ENCODE peak calls at places on chromosome 17, in five cellular contexts. L is SJSA1, F is hepatocyte, V is GM23338, B is IMR-90. S is an unnamed sample. For H3K27me3 and H3K4me1, the result is how much of the 10 kb centered on the place peaks cover.

GRCh38 chr17:46003907-46004748 is 5.1 kb downstream of the STH start:
- DNase-seq in V (no peak), B (peak), L (no peak), F (peak), S (no peak)

GRCh38 chr17:31918701-31919128 is 17.2 kb upstream of the UTP6 start:
- DNase-seq in L (peak), B (peak), F (no peak), V (no peak), S (peak)

GRCh38 chr17:50892101-50892776 is 26.1 kb upstream of the TOB1 start:
- DNase-seq in L (no peak), B (no peak), V (no peak), F (no peak), S (no peak)

GRCh38 chr17:33509331-33509730 is 216.2 kb upstream of the ASIC2 start:
- DNase-seq in B (no peak), L (no peak), F (no peak), V (no peak), S (no peak)

GRCh38 chr17:49570540-49571242 is 5.0 kb upstream of the NXPH3 start:
- DNase-seq in F (no peak), B (no peak), V (no peak), L (no peak), S (no peak)

GRCh38 chr17:42071810-42072209 is 21.4 kb upstream of the C17orf113 start:
- DNase-seq in B (no peak), L (no peak), F (no peak), V (no peak), S (no peak)

GRCh38 chr17:83079766-83080616 is 582 bp downstream of the METRNL start:
- DNase-seq in B (no peak), F (peak), V (no peak), L (no peak), S (no peak)

GRCh38 chr17:68707032-68707431 is 105.9 kb upstream of the FAM20A start:
- DNase-seq in V (peak), L (no peak), F (peak), B (peak), S (no peak)

GRCh38 chr17:14318109-14318905 is 17.4 kb downstream of the HS3ST3B1 start:
- DNase-seq in V (no peak), L (no peak), B (no peak), F (no peak), S (no peak)

GRCh38 chr17:55348749-55349354 is 72.8 kb downstream of the MMD start:
- DNase-seq in V (peak), F (peak), L (peak), B (peak), S (no peak)

GRCh38 chr17:49913226-49914095 is 55.5 kb upstream of the DLX4 start:
- DNase-seq in V (no peak), F (no peak), B (peak), L (peak), S (no peak)

GRCh38 chr17:68972119-68972704 is 17.0 kb upstream of the ABCA8 start:
- DNase-seq in F (peak), L (peak), V (peak), B (peak), S (no peak)

GRCh38 chr17:9860851-9861250 is 35.1 kb downstream of the GLP2R start:
- DNase-seq in F (no peak), V (no peak), L (no peak), B (no peak), S (no peak)

GRCh38 chr17:69716571-69716970 is 302.1 kb downstream of the MAP2K6 start:
- DNase-seq in F (no peak), B (no peak), V (no peak), L (no peak), S (no peak)

GRCh38 chr17:9258115-9259020 is 237.1 kb downstream of the NTN1 start:
- DNase-seq in L (peak), V (no peak), B (no peak), F (no peak), S (no peak)

GRCh38 chr17:71316498-71316897 is 804.3 kb upstream of the SOX9 start:
- DNase-seq in V (no peak), B (no peak), F (no peak), L (no peak), S (no peak)

GRCh38 chr17:50322271-50322670 is 23.7 kb upstream of the XYLT2 start:
- DNase-seq in L (no peak), V (no peak), F (no peak), B (peak), S (no peak)

GRCh38 chr17:61378658-61379456 is 20.8 kb upstream of the TBX2 start:
- DNase-seq in V (no peak), B (no peak), L (no peak), F (no peak), S (no peak)

GRCh38 chr17:80892019-80892855 is 99.4 kb upstream of the CHMP6 start:
- DNase-seq in F (peak), V (no peak), L (no peak), B (peak), S (peak)

GRCh38 chr17:11950771-11951519 is 46.3 kb downstream of the ZNF18 start:
- DNase-seq in B (no peak), F (no peak), V (no peak), L (no peak), S (no peak)

GRCh38 chr17:80214012-80214877 is 5.9 kb downstream of the SGSH start:
- DNase-seq in F (no peak), L (no peak), V (no peak), B (no peak), S (no peak)

GRCh38 chr17:48262982-48263586 is 155.5 kb downstream of the SNX11 start:
- DNase-seq in V (no peak), L (no peak), B (peak), F (no peak), S (no peak)

GRCh38 chr17:46995841-46996571 is 17.0 kb upstream of the RPRML start:
- DNase-seq in B (peak), L (no peak), V (no peak), F (no peak), S (no peak)

GRCh38 chr17:4199818-4200402 is 56.9 kb downstream of the CYB5D2 start:
- DNase-seq in F (peak), V (peak), B (peak), L (peak), S (peak)

GRCh38 chr17:63629627-63630026 is 7.4 kb downstream of the MAP3K3 start:
- DNase-seq in F (no peak), B (no peak), V (no peak), L (no peak), S (peak)

GRCh38 chr17:5563451-5563850 is 20.9 kb downstream of the NLRP1 start:
- DNase-seq in F (no peak), L (no peak), B (peak), V (no peak), S (no peak)

GRCh38 chr17:83083368-83084201 is 4.2 kb downstream of the METRNL start:
- DNase-seq in B (peak), F (peak), V (peak), L (peak), S (peak)

GRCh38 chr17:1182831-1183578 is 3.2 kb upstream of the ABR start:
- DNase-seq in F (no peak), V (no peak), L (no peak), B (no peak), S (no peak)

GRCh38 chr17:80096531-80097306 is 4.7 kb upstream of the GAA start:
- DNase-seq in F (peak), B (no peak), V (no peak), L (no peak), S (no peak)

GRCh38 chr17:10270258-10270657 is 71.9 kb upstream of the GAS7 start:
- DNase-seq in B (no peak), F (no peak), L (no peak), V (no peak), S (no peak)

GRCh38 chr17:12927541-12928425 is 90.0 kb downstream of the ELAC2 start:
- DNase-seq in B (no peak), F (peak), V (no peak), L (no peak), S (no peak)

GRCh38 chr17:31067699-31068184 is 27.0 kb upstream of the NF1 start:
- DNase-seq in V (no peak), L (peak), B (peak), F (peak), S (peak)

GRCh38 chr17:49926886-49927285 is 42.1 kb upstream of the DLX4 start:
- DNase-seq in L (no peak), B (no peak), F (no peak), V (no peak), S (no peak)

GRCh38 chr17:22202702-22203101 is 510.4 kb downstream of the KCNJ18 start:
- DNase-seq in B (no peak), F (no peak), L (no peak), V (no peak), S (no peak)

DNA sequence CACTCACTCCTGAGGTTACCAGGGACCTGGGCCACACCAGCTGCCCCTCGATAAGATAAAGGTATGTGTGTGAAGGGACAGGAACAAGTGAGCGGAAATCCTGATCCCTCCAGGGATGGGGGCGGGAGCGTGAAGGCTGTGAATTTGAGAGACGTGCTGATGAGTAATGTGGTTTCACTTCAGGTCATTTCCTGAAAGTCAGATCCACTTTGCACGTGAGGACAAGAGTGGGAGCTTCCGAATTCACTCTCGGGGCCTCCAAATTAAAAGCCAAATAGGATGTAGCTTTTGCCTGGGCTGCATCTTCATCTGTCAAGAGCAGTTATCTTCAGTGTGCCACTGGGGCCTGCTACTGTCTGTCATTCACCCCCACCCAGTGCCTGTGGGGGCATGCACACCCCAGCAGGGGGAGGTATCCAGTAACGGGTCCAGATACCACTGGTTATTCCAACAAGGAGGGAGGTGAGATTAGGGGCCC is 87.4 kb upstream of the LHX1 start:
- DNase-seq in B (peak), F (no peak), L (peak), V (no peak), S (peak)
- H3K27me3 ChIP-seq in B (under half), F (under half), L (under half), V (under half), S (under half)

GRCh38 chr17:64781394-64781793 is 119.3 kb upstream of the SMURF2 start:
- DNase-seq in B (no peak), L (no peak), F (peak), V (peak), S (peak)
- H3K4me1 ChIP-seq in B (under half), L (under half), F (under half), V (under half), S (under half)

GRCh38 chr17:43385046-43385831 is 13.6 kb upstream of the ARL4D start:
- DNase-seq in B (no peak), V (no peak), F (no peak), L (no peak), S (no peak)

GRCh38 chr17:43383372-43383771 is 15.4 kb upstream of the ARL4D start:
- DNase-seq in B (no peak), F (no peak), V (no peak), L (no peak), S (no peak)

GRCh38 chr17:43384476-43384862 is 14.3 kb upstream of the ARL4D start:
- DNase-seq in L (no peak), B (no peak), V (no peak), F (peak), S (no peak)

GRCh38 chr17:43382776-43383175 is 16.0 kb upstream of the ARL4D start:
- DNase-seq in F (no peak), L (no peak), B (no peak), V (no peak), S (no peak)

DNA sequence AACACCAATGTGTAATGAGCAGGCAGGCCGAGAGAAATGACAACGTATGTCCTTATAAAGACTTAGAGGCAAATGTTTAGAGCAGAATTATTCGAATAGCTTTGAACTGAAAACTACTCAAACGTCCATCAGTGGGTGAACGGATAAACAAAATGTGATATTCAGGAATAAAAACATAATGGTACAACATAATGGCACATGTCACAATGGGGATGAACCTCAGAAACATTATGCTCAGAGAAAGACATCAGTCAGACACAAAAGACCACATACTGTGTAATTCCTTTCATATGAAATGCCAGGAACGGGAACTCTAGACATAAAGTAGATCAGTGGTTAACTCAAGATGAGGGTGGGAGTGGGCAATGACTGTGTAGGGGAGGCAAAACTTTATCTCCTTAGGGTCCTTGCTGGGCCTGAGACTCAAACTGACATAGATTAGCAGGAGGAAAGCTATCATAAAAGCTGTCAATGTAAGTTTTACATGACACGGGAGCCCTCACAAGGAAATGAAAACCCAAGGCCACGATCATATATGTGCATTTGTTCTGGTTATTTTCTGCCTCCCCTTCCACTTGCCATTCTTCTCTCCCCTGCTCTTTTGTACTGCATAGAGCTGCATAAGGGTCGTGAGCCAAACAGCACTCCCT is 14.8 kb upstream of the ARL4D start:
- DNase-seq in F (no peak), L (no peak), B (no peak), V (no peak), S (no peak)
- H3K27me3 ChIP-seq in F (under half), L (under half), B (under half), V (under half), S (under half)

GRCh38 chr17:78995761-78996451 is 13.7 kb downstream of the CANT1 start:
- DNase-seq in B (no peak), F (peak), L (no peak), V (no peak), S (peak)
- H3K4me1 ChIP-seq in B (under half), F (under half), L (under half), V (under half), S (under half)

DNA sequence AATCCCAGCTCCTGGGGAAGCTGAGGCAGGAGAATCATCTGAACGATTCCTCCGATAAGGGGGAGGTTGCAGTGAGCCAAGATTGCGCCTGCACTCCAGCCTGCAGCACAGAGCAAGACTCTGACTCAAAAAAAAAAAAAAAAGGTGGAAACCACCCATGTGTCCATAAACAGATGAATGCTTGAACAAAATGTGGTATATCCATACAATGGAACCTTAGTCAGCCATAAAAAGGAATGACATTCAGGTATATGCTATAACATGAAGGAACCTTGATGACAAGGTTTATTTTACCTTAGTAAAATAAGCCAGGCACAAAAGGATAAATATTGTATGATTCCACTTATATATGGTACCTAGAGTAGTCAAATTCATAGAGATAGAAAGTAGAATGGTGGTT is 2.9 kb upstream of the MEIOC start:
- DNase-seq in V (no peak), F (no peak), L (no peak), B (no peak), S (no peak)
- H3K27me3 ChIP-seq in V (half or more), F (under half), L (under half), B (under half), S (under half)

GRCh38 chr17:29345066-29345465 is 45.1 kb upstream of the TAOK1 start:
- DNase-seq in V (no peak), L (no peak), F (no peak), B (no peak), S (no peak)
- H3K4me1 ChIP-seq in V (under half), L (under half), F (under half), B (under half), S (under half)

GRCh38 chr17:17679748-17680147 is 1.5 kb upstream of the RAI1 start:
- DNase-seq in F (no peak), L (no peak), V (no peak), B (no peak), S (no peak)
- H3K27me3 ChIP-seq in F (under half), L (under half), V (half or more), B (under half), S (under half)

DNA sequence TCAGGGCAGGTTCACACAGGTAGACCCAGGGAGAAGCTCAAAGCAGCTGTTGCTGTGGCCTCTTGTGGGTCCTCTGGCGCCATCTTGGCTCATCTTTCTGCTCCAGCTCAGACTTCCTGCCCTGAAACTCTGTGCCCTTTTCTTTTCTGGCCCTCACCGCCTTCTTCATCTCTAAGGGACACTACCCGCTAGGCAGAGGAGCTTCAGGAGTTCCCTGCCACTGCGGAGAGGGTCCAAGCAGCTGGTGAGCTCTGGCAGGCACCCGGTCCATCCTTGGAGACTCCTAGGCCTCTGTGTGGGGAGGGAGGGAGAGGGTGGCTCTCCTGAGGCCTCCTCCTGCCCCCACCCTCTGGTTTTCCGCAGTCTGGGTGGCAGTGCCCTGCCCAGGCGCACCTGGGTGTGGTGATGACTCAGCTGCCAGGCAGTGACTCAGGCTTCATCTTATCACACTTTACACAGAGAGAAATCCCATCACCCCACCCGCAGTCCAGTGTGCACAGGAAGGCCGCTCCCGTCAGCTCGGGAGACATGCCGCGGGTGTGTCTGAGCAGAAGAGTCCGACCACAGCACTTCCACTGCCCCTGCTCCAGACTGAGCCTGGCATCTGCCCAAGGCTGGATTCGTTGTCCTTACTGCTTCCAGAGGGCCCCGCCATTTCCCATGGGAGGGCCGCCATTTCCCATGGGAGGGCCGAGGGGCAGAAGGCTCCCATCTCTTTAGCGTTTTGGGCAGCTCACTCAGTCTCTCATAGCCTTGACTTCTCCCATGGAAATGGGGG is 7.3 kb downstream of the NT5C start:
- DNase-seq in V (no peak), F (peak), B (peak), L (peak), S (peak)
- H3K4me1 ChIP-seq in V (under half), F (under half), B (under half), L (under half), S (under half)

DNA sequence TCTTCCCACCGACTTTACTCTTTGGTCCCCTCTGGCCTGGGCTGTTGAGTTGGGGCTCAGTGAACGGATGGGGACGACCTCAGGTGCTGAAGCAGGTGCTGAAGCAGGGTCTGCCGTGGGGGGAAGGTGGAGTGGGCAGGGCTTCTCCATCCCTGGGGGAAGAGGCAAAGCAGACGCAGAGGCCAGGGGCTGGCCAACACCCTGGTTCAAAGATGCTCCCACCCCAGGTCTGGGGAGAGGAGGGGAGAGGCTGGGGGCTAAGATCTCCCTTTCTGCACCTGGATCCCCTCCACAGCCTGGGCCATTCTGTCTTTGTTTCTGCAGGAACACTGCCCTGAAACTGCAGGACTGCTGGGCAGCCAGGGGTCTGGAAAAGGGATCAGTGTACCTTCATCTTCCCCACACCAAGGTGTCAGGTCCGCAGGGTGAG is 22.9 kb downstream of the ALOX12B start:
- DNase-seq in L (no peak), V (no peak), B (no peak), F (no peak), S (no peak)
- H3K27me3 ChIP-seq in L (half or more), V (half or more), B (half or more), F (under half), S (under half)

S was measured in PC-9.